ENCODE peak calls at places on chromosomes 5 and 9, in six cellular contexts. I is HCT116, V is ovary, K is heart left ventricle, N is Peyer's patch, M is IMR-90. O is an unnamed sample.

GRCh38 chr5:77310494-77311216 is 100.2 kb downstream of the PDE8B start:
- DNase-seq in K (no peak), N (no peak), M (no peak), I (no peak), V (no peak), O (no peak)

GRCh38 chr5:116508835-116509234 is 65.8 kb downstream of the SEMA6A start:
- DNase-seq in V (no peak), M (no peak), K (no peak), N (no peak), I (no peak), O (no peak)

GRCh38 chr5:147578228-147579024 is 68.6 kb upstream of the DPYSL3 start:
- DNase-seq in I (peak; percentile 41), K (no peak), M (peak; percentile 72), N (no peak), V (no peak), O (no peak)

GRCh38 chr5:141637266-141637692 is 482 bp downstream of the RELL2 start:
- DNase-seq in M (no peak), N (no peak), K (no peak), V (no peak), I (no peak), O (no peak)

GRCh38 chr5:154677921-154678320 is 77.3 kb upstream of the LARP1 start:
- DNase-seq in N (no peak), V (no peak), K (no peak), I (no peak), M (peak; percentile 19), O (no peak)

GRCh38 chr9:86942352-86943222 is 4.7 kb downstream of the GAS1 start:
- DNase-seq in V (no peak), N (no peak), M (no peak), I (no peak), K (no peak), O (no peak)

GRCh38 chr5:43780586-43780985 is 177.6 kb downstream of the NNT start:
- DNase-seq in M (peak; percentile 75), I (no peak), N (no peak), K (no peak), V (no peak), O (no peak)

GRCh38 chr9:88976888-88977257 is 14.4 kb upstream of the S1PR3 start:
- DNase-seq in V (no peak), K (no peak), I (no peak), N (no peak), M (no peak), O (no peak)

GRCh38 chr9:98375138-98375726 is 119.8 kb upstream of the TBC1D2 start:
- DNase-seq in K (no peak), V (no peak), I (no peak), N (no peak), M (peak; percentile 93), O (no peak)

GRCh38 chr5:10663531-10664183 is 97.4 kb downstream of the DAP start:
- DNase-seq in I (no peak), V (no peak), M (peak; percentile 64), N (no peak), K (peak; percentile 40), O (no peak)

GRCh38 chr9:99400184-99400731 is 178.2 kb downstream of the SEC61B start:
- DNase-seq in K (peak; percentile 37), I (no peak), N (no peak), M (no peak), V (no peak), O (no peak)

GRCh38 chr5:147189109-147189424 is 45.8 kb upstream of the STK32A start:
- DNase-seq in M (no peak), I (no peak), K (no peak), N (no peak), V (no peak), O (no peak)

GRCh38 chr5:132258102-132259060 is 885 bp downstream of the PDLIM4 start:
- DNase-seq in V (peak; percentile 58), N (peak; percentile 50), I (no peak), M (peak; percentile 61), K (peak; percentile 21), O (peak; percentile 53)

GRCh38 chr5:122121782-122122465 is 7.4 kb upstream of the ZNF474 start:
- DNase-seq in N (no peak), V (no peak), I (no peak), M (peak; percentile 57), K (no peak), O (no peak)

GRCh38 chr9:69136185-69136584 is 37.9 kb upstream of the TJP2 start:
- DNase-seq in I (no peak), K (no peak), V (no peak), N (no peak), M (no peak), O (no peak)

GRCh38 chr5:97183930-97184213 is 825 bp upstream of the RIOK2 start:
- DNase-seq in I (no peak), K (no peak), M (no peak), V (peak; percentile 36), N (no peak), O (no peak)

GRCh38 chr5:97181856-97182545 is 1.0 kb downstream of the RIOK2 start:
- DNase-seq in K (no peak), M (peak; percentile 50), N (no peak), I (no peak), V (no peak), O (no peak)

GRCh38 chr5:97182571-97183099 is 412 bp downstream of the RIOK2 start:
- DNase-seq in K (no peak), I (no peak), N (no peak), M (peak; percentile 36), V (no peak), O (no peak)

GRCh38 chr5:97183100-97183929 is at the start of gene RIOK2:
- DNase-seq in M (peak; percentile 93), I (peak; percentile 95), V (peak; percentile 93), N (peak; percentile 92), K (peak; percentile 94), O (peak; percentile 87)
- TF ChIP-seq POLR2A in M (peak; percentile 87), I (peak; percentile 41), V (peak; percentile 23), N (peak; percentile 23), K (no peak), O (no peak)

GRCh38 chr9:19155106-19155999 is 28.1 kb upstream of the PLIN2 start:
- DNase-seq in I (no peak), V (no peak), M (no peak), N (no peak), K (no peak), O (no peak)

GRCh38 chr9:19151425-19152159 is 24.3 kb upstream of the PLIN2 start:
- DNase-seq in I (no peak), V (no peak), N (no peak), K (no peak), M (no peak), O (no peak)

GRCh38 chr9:19156026-19156474 is 28.8 kb upstream of the PLIN2 start:
- DNase-seq in V (no peak), I (no peak), N (no peak), K (no peak), M (no peak), O (no peak)

GRCh38 chr9:19156805-19157204 is 29.5 kb upstream of the PLIN2 start:
- DNase-seq in N (no peak), M (no peak), I (no peak), K (no peak), V (no peak), O (no peak)

GRCh38 chr9:19154135-19154612 is 26.9 kb upstream of the PLIN2 start:
- DNase-seq in V (peak; percentile 42), N (no peak), M (peak; percentile 96), I (no peak), K (peak; percentile 37), O (peak; percentile 46)
- TF ChIP-seq POLR2A in V (no peak), N (no peak), M (no peak), I (no peak), K (no peak), O (no peak)

GRCh38 chr9:129962376-129962765 is 80.6 kb downstream of the FNBP1 start:
- DNase-seq in K (no peak), I (no peak), V (no peak), M (no peak), N (no peak), O (no peak)

GRCh38 chr9:129958771-129959170 is 84.2 kb downstream of the FNBP1 start:
- DNase-seq in V (no peak), I (no peak), M (no peak), N (no peak), K (no peak), O (no peak)

GRCh38 chr9:129964901-129965734 is 77.9 kb downstream of the FNBP1 start:
- DNase-seq in M (peak; percentile 93), I (no peak), K (no peak), V (peak; percentile 61), N (no peak), O (no peak)

GRCh38 chr9:129968690-129969485 is 74.1 kb downstream of the FNBP1 start:
- DNase-seq in I (no peak), M (peak; percentile 93), K (no peak), N (no peak), V (no peak), O (no peak)

GRCh38 chr9:129962889-129963703 is 79.9 kb downstream of the FNBP1 start:
- DNase-seq in N (no peak), I (no peak), M (peak; percentile 49), V (no peak), K (peak; percentile 60), O (no peak)
- TF ChIP-seq POLR2A in N (no peak), I (no peak), M (no peak), V (peak; percentile 5), K (no peak), O (peak; percentile 19)

GRCh38 chr9:34992376-34992951 is 2.9 kb downstream of the DNAJB5 start:
- DNase-seq in I (peak; percentile 22), N (no peak), M (peak; percentile 94), V (peak; percentile 36), K (peak; percentile 73), O (no peak)

GRCh38 chr9:34994429-34995287 is 5.1 kb downstream of the DNAJB5 start:
- DNase-seq in M (peak; percentile 49), I (peak; percentile 29), K (no peak), V (no peak), N (no peak), O (no peak)

GRCh38 chr9:34991833-34992375 is 2.4 kb downstream of the DNAJB5 start:
- DNase-seq in M (no peak), K (peak; percentile 62), N (no peak), I (peak; percentile 52), V (no peak), O (no peak)

GRCh38 chr9:34995288-34996060 is 5.9 kb downstream of the DNAJB5 start:
- DNase-seq in K (no peak), V (no peak), I (no peak), M (peak; percentile 55), N (no peak), O (no peak)

DNA sequence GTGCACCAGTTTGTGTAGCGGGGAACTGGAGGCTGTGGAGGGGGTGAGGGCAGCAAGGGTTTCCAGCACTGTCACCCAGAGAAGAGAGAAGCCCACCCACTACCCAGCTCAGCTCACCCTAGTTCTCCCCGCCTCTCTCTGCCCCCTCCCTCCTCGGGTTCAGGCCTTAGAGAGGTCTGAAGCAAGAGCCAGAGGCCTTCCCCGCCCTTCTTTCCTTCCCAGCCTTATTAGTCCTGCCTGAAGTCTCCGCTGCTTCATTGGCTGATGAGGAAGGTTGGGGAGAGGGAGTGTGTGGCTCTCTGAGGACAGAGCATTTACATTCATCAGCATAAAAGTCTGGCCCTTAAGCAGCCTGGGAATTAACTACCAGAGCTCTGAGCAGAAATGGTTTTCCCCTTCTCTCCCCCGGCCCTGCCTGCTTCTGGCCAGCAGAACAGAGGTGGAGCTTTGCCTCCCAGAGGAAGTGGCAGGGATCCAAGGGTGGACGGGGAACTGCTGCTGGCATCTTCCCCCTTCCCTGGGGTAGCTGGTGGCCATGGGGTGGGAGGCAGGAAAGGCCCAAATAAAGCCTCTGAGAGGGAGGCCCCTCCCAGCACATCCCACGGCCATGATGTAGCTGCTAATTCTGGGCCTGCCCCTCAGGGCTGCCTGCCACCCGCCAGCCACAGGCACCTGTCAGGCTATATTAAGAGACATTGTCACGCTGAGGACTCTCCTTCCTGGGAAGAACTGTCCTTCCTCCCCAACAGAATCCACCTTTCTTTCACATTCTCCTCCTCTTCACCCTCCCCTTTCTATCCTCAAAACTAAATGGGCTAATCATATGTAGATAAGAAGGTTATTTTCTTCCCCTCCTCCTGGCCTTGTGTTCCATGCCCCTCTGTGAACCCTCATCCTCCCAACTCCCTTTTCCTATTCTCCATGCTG is 4.2 kb downstream of the DNAJB5 start:
- DNase-seq in I (no peak), V (peak; percentile 75), N (no peak), K (peak; percentile 89), M (peak; percentile 61), O (no peak)
- TF ChIP-seq POLR2A in I (no peak), V (no peak), N (no peak), K (no peak), M (no peak), O (no peak)